ENCODE peak calls at places on chromosome 22, in eight cellular contexts. D is body of pancreas, T is testis, Z is spleen, K is HepG2, L is GM12878, A is H1, G is IMR-90. S is an unnamed sample. For H3K27me3, the result is how much of the 10 kb centered on the place peaks cover.

GRCh38 chr22:19921544-19922081 is 20.0 kb upstream of the COMT start:
- DNase-seq in Z (no peak), T (no peak), G (no peak), D (no peak), L (no peak), A (no peak), K (no peak), S (no peak)

GRCh38 chr22:24937114-24937513 is 9.4 kb downstream of the LHFPL7 start:
- DNase-seq in L (no peak), T (no peak), A (no peak), K (peak), G (no peak), D (peak), Z (no peak), S (no peak)

GRCh38 chr22:20131856-20132685 is 467 bp downstream of the ZDHHC8 start:
- DNase-seq in A (no peak), L (no peak), Z (peak), G (no peak), K (no peak), D (peak), T (no peak), S (peak)

GRCh38 chr22:43346521-43346929 is 3.4 kb upstream of the SCUBE1 start:
- DNase-seq in A (peak), Z (peak), G (no peak), T (peak), K (peak), D (peak), L (no peak), S (peak)

GRCh38 chr22:32571764-32572163 is 97.2 kb downstream of the FBXO7 start:
- DNase-seq in G (no peak), D (no peak), K (no peak), T (no peak), L (no peak), Z (no peak), A (no peak), S (no peak)

GRCh38 chr22:19775496-19776325 is 15.1 kb downstream of the TBX1 start:
- DNase-seq in Z (peak), K (no peak), T (no peak), A (no peak), G (no peak), D (no peak), L (no peak), S (no peak)

GRCh38 chr22:31139066-31139465 is 1.2 kb downstream of the PLA2G3 start:
- DNase-seq in T (no peak), Z (no peak), G (no peak), L (no peak), D (no peak), K (no peak), A (no peak), S (no peak)

GRCh38 chr22:44213489-44214043 is 32.8 kb downstream of the PARVG start:
- DNase-seq in G (no peak), L (no peak), D (no peak), K (no peak), Z (no peak), T (no peak), A (no peak), S (no peak)

GRCh38 chr22:19679476-19680099 is 34.7 kb upstream of the SEPTIN5 start:
- DNase-seq in L (no peak), G (no peak), T (peak), K (no peak), D (peak), A (no peak), Z (peak), S (no peak)

GRCh38 chr22:40524392-40525249 is 111.9 kb downstream of the MRTFA start:
- DNase-seq in Z (no peak), L (no peak), A (no peak), T (no peak), K (peak), D (no peak), G (peak), S (no peak)

GRCh38 chr22:26648761-26649363 is 8.5 kb upstream of the MIAT start:
- DNase-seq in D (no peak), K (no peak), A (no peak), G (no peak), T (no peak), L (no peak), Z (no peak), S (no peak)
- H3K27me3 ChIP-seq in D (under half), K (half or more), A (under half), G (half or more), T (under half), L (under half), Z (under half), S (under half)

DNA sequence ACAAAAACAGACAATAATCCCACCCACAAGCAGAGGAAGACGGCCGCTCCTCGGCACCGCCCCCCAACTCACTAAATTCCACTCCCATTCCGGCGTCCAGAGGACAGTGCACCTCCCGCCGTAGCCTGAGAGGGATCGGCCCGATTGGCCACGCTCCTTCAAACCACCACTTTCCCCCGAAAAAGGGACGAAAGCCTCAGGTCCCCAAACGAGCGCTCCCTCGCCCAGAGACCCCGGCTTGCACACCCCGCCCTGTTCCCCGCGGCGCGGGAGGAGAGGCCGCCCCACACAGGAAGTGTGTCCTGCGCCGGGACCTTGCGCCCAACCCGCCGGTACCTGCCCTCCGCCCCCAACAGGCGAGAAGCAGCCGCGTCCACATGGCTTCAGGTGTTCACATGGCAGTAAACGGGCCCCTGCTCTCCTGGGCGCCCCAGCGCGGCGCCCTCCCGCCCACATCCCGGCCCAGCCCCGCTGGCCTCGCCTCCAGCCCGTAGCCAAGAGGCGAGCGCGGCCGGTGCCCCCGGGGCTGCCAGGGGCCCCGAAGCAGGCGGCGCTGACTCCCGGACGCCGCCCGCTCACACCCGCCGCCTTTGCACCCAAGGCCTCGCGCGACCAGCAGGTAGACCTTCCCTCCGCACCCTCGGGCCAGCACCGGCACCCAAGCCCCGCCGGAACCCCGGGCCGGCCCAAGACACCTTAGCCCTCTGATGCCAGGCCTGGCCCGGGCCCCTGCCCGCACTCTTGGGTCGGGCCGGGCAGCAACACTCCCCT is 861 bp downstream of the TCF20 start:
- DNase-seq in T (peak), A (no peak), L (no peak), Z (peak), G (no peak), K (peak), D (peak), S (peak)
- TF ChIP-seq POLR2A in T (no peak), A (no peak), L (peak), Z (no peak), G (no peak), K (peak), D (peak), S (no peak)

DNA sequence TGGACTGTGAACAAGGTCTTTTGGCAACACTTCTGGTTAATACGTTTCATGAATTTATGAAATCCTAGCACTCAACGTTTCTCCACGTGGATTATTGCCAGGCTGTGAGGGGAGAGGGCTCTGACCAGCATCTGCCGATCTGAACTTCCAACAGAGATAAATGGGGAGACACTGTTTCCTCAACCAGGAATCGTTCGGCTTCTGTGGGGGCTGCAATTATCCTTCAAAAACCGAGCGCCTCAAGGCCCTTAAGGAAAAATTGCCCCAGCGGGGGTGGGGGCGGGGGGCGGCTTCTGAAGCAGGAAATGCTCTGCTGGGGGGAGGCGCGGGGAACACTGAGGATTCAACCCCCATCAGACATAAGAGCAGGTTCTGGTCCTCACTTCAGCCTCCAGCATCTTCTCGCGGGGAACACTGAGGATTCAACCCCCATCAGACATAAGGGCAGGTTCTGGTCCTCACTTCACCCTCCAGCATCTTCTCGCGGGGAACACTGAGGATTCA is 155.6 kb downstream of the BRD1 start:
- DNase-seq in G (no peak), Z (no peak), A (no peak), T (no peak), L (no peak), D (no peak), K (no peak), S (no peak)
- TF ChIP-seq CTCF in G (no peak), Z (no peak), A (no peak), T (no peak), L (no peak), D (no peak), K (no peak), S (no peak)

GRCh38 chr22:50600541-50600940 is at the start of gene MAPK8IP2:
- DNase-seq in A (no peak), G (no peak), K (no peak), Z (peak), D (peak), T (peak), L (no peak), S (no peak)

GRCh38 chr22:50601669-50602337 is 1.2 kb downstream of the MAPK8IP2 start:
- DNase-seq in Z (no peak), L (no peak), K (no peak), A (no peak), G (no peak), T (no peak), D (no peak), S (no peak)

GRCh38 chr22:50602338-50602700 is 1.7 kb downstream of the MAPK8IP2 start:
- DNase-seq in L (no peak), K (no peak), T (no peak), G (no peak), A (no peak), D (no peak), Z (no peak), S (no peak)

GRCh38 chr22:50599816-50600454 is 658 bp upstream of the MAPK8IP2 start:
- DNase-seq in L (no peak), K (peak), G (no peak), T (peak), A (no peak), D (peak), Z (peak), S (peak)

DNA sequence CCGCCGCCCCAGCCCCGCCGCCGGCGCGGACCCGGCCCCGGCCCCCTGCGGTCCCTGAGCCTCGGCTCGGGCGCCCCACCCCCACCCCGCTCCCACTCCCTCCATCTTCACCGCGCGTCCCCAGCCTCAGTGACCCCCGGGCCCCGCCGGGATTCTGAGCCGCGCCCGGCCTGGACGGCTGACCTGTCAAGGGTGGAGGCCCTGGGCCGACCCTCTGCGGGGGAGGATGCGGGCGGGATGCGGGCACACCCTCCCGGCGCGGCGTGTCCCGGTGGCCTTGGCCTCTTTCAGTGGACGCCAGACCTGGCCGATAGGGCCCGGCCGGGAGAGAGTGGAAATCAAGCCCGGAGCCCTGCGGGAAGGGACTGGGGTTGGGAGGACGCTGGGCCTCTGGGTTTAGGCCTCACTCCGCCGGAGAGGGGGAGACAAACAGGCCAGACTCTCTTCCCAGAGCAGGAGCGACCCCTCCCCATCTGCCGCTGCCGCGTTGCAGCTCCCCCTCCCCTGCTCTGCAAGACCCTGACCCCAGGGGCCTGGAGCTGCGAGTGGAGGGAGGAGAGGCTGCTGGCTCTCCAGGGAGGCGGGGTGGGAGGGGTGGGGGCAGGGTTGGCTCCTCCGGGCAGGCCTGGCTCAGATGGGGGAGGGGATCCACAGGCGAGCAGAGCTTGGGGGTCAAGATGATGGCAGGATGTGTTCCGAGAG is 525 bp downstream of the MAPK8IP2 start:
- DNase-seq in K (no peak), D (no peak), Z (peak), T (no peak), L (no peak), G (no peak), A (no peak), S (no peak)
- H3K27me3 ChIP-seq in K (under half), D (under half), Z (under half), T (under half), L (under half), G (half or more), A (half or more), S (under half)

DNA sequence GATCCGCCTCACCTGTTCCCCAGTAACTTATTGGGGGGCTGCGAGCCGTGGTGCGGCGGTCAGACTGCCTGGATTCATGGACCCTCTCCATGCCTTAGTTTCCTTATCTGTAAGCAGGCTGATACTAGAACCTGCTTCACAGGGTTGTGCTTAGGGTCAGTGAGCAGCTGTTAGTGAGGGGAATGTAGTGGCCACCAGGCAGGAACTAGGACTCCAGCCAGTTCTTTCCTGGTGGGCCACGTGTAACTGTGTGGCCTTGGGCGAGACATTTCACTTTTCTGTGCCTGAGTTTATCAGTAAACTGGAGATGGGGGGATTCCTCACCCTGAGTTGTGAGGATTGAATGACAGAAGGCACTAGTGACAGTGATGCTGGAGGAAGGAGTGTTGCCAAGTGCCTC is 24.8 kb downstream of the MCM5 start:
- DNase-seq in L (no peak), D (no peak), T (peak), G (no peak), Z (no peak), K (no peak), A (no peak), S (no peak)
- TF ChIP-seq POLR2A in L (no peak), D (no peak), T (no peak), G (no peak), Z (no peak), K (no peak), A (no peak), S (no peak)

GRCh38 chr22:46386312-46386711 is 50.8 kb downstream of the TRMU start:
- DNase-seq in T (no peak), K (no peak), D (no peak), A (no peak), Z (no peak), G (no peak), L (no peak), S (no peak)
- TF ChIP-seq CTCF in T (no peak), K (peak), D (no peak), A (peak), Z (no peak), G (no peak), L (no peak), S (no peak)

GRCh38 chr22:48429621-48430020 is 1398.1 kb downstream of the BRD1 start:
- DNase-seq in L (no peak), A (no peak), Z (no peak), K (no peak), D (no peak), G (no peak), T (no peak), S (no peak)

GRCh38 chr22:48426466-48427380 is 1401.0 kb downstream of the BRD1 start:
- DNase-seq in A (no peak), K (no peak), T (no peak), D (no peak), Z (no peak), G (no peak), L (no peak), S (no peak)

GRCh38 chr22:48431014-48431413 is 1396.7 kb downstream of the BRD1 start:
- DNase-seq in G (no peak), K (no peak), T (no peak), Z (peak), L (no peak), D (no peak), A (no peak), S (no peak)

GRCh38 chr22:48427731-48428211 is 1399.9 kb downstream of the BRD1 start:
- DNase-seq in T (no peak), Z (no peak), D (no peak), A (no peak), K (no peak), L (no peak), G (no peak), S (no peak)

GRCh38 chr22:48428556-48429371 is 1398.9 kb downstream of the BRD1 start:
- DNase-seq in D (no peak), K (no peak), T (no peak), G (no peak), Z (no peak), A (no peak), L (no peak), S (no peak)
- H3K27me3 ChIP-seq in D (under half), K (half or more), T (under half), G (under half), Z (under half), A (under half), L (under half), S (under half)

GRCh38 chr22:37043828-37044538 is 7.6 kb upstream of the KCTD17 start:
- DNase-seq in G (peak), L (no peak), A (no peak), Z (peak), D (peak), T (peak), K (peak), S (no peak)
- TF ChIP-seq POLR2A in G (no peak), L (no peak), A (no peak), Z (no peak), D (peak), T (no peak), K (peak), S (no peak)

GRCh38 chr22:29476116-29476515 is 3.9 kb upstream of the NEFH start:
- DNase-seq in K (no peak), Z (no peak), L (no peak), A (no peak), D (no peak), T (no peak), G (no peak), S (no peak)

GRCh38 chr22:29480262-29480511 is 169 bp downstream of the NEFH start:
- DNase-seq in K (no peak), A (no peak), G (no peak), Z (no peak), T (no peak), D (no peak), L (no peak), S (no peak)

GRCh38 chr22:29478326-29479276 is 1.4 kb upstream of the NEFH start:
- DNase-seq in G (no peak), L (no peak), A (no peak), T (peak), K (no peak), D (peak), Z (no peak), S (no peak)

GRCh38 chr22:29479417-29480261 is at the start of gene NEFH:
- DNase-seq in T (no peak), K (no peak), A (no peak), G (no peak), L (no peak), D (no peak), Z (no peak), S (no peak)

GRCh38 chr22:29477919-29478318 is 2.1 kb upstream of the NEFH start:
- DNase-seq in Z (no peak), L (no peak), A (no peak), D (no peak), K (no peak), G (no peak), T (no peak), S (no peak)
- TF ChIP-seq CTCF in Z (no peak), L (no peak), A (no peak), D (no peak), K (no peak), G (no peak), T (no peak), S (no peak)

DNA sequence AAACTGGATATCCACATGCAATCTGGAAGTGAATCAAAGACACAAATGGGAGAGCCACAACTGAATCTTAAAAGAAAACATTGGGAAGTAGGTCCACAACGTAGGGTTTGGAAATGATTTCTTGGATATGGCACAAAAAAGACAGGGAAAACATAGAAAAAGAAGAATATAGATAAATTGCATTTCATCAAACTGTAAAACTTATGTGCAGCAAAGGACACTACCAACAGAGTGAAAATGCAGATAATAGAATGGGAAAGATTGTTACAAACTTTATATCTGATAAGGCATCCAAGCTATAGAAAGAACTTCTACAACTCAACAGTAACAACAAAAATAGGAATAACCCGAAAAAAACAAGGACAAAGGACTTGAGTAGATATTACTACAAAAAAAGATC is 89.6 kb downstream of the ZNF280B start:
- DNase-seq in T (no peak), K (no peak), G (no peak), A (no peak), Z (no peak), D (no peak), L (no peak), S (no peak)
- H3K27me3 ChIP-seq in T (under half), K (half or more), G (under half), A (half or more), Z (under half), D (under half), L (under half), S (under half)

S was measured in uterus.